ENCODE peak calls at places on chromosomes 12 and 14, in seven cellular contexts. One of them, this sample, is unnamed.

GRCh38 chr14:53399057-53399456 is 245.9 kb upstream of the DDHD1 start:
- DNase-seq in T follicular helper cell: no peak
- DNase-seq in stimulated activated CD8-positive, alpha-beta memory T cell treated with anti-CD3 and anti-CD28 coated beads, Interleukin-15, amount 100 ng/mL, for 1 hour: no peak
- DNase-seq in astrocyte: peak
- DNase-seq in HuH-7.5: peak
- DNase-seq in H54: peak
- DNase-seq in aorta: no peak
- DNase-seq in this sample: peak

GRCh38 chr14:60653388-60653690 is 4.1 kb upstream of the SIX1 start:
- DNase-seq in T follicular helper cell: no peak
- DNase-seq in HuH-7.5: no peak
- DNase-seq in aorta: no peak
- DNase-seq in astrocyte: no peak
- DNase-seq in stimulated activated CD8-positive, alpha-beta memory T cell treated with anti-CD3 and anti-CD28 coated beads, Interleukin-15, amount 100 ng/mL, for 1 hour: no peak
- DNase-seq in H54: no peak
- DNase-seq in this sample: no peak

GRCh38 chr12:6267007-6267721 is 43.3 kb upstream of the PLEKHG6 start:
- DNase-seq in astrocyte: peak
- DNase-seq in HuH-7.5: no peak
- DNase-seq in H54: no peak
- DNase-seq in stimulated activated CD8-positive, alpha-beta memory T cell treated with anti-CD3 and anti-CD28 coated beads, Interleukin-15, amount 100 ng/mL, for 1 hour: no peak
- DNase-seq in aorta: no peak
- DNase-seq in T follicular helper cell: no peak
- DNase-seq in this sample: peak

GRCh38 chr12:1794440-1795090 is 25.8 kb upstream of the LRTM2 start:
- DNase-seq in astrocyte: no peak
- DNase-seq in stimulated activated CD8-positive, alpha-beta memory T cell treated with anti-CD3 and anti-CD28 coated beads, Interleukin-15, amount 100 ng/mL, for 1 hour: no peak
- DNase-seq in H54: no peak
- DNase-seq in HuH-7.5: no peak
- DNase-seq in aorta: peak
- DNase-seq in T follicular helper cell: no peak
- DNase-seq in this sample: no peak

GRCh38 chr14:103126873-103127304 is 3.6 kb downstream of the TNFAIP2 start:
- DNase-seq in stimulated activated CD8-positive, alpha-beta memory T cell treated with anti-CD3 and anti-CD28 coated beads, Interleukin-15, amount 100 ng/mL, for 1 hour: no peak
- DNase-seq in T follicular helper cell: no peak
- DNase-seq in aorta: peak
- DNase-seq in astrocyte: no peak
- DNase-seq in H54: no peak
- DNase-seq in HuH-7.5: no peak
- DNase-seq in this sample: no peak

GRCh38 chr12:126051611-126052107 is 986.4 kb downstream of the AACS start:
- DNase-seq in astrocyte: peak
- DNase-seq in aorta: no peak
- DNase-seq in HuH-7.5: no peak
- DNase-seq in H54: no peak
- DNase-seq in stimulated activated CD8-positive, alpha-beta memory T cell treated with anti-CD3 and anti-CD28 coated beads, Interleukin-15, amount 100 ng/mL, for 1 hour: no peak
- DNase-seq in T follicular helper cell: no peak
- DNase-seq in this sample: peak

GRCh38 chr12:29316772-29317171 is 64.2 kb downstream of the ERGIC2 start:
- DNase-seq in H54: peak
- DNase-seq in aorta: no peak
- DNase-seq in HuH-7.5: no peak
- DNase-seq in stimulated activated CD8-positive, alpha-beta memory T cell treated with anti-CD3 and anti-CD28 coated beads, Interleukin-15, amount 100 ng/mL, for 1 hour: no peak
- DNase-seq in astrocyte: peak
- DNase-seq in T follicular helper cell: no peak
- DNase-seq in this sample: peak

GRCh38 chr14:58280954-58281787 is 17.2 kb upstream of the ARID4A start:
- DNase-seq in T follicular helper cell: no peak
- DNase-seq in H54: no peak
- DNase-seq in aorta: no peak
- DNase-seq in HuH-7.5: no peak
- DNase-seq in astrocyte: peak
- DNase-seq in stimulated activated CD8-positive, alpha-beta memory T cell treated with anti-CD3 and anti-CD28 coated beads, Interleukin-15, amount 100 ng/mL, for 1 hour: no peak
- DNase-seq in this sample: peak

GRCh38 chr12:58034311-58034710 is 92.9 kb downstream of the ATP23 start:
- DNase-seq in HuH-7.5: no peak
- DNase-seq in T follicular helper cell: no peak
- DNase-seq in aorta: no peak
- DNase-seq in astrocyte: no peak
- DNase-seq in stimulated activated CD8-positive, alpha-beta memory T cell treated with anti-CD3 and anti-CD28 coated beads, Interleukin-15, amount 100 ng/mL, for 1 hour: no peak
- DNase-seq in H54: no peak
- DNase-seq in this sample: no peak

This sample was measured in amniotic epithelial cell.